ENCODE peak calls at places on chromosomes 5 and 9, in five cellular contexts. A is NCI-H1092, U is RPMI7951, D is NCI-H446 treated with DMSO at 0.1 percent for 48 hours, R is Calu3. F is an unnamed sample.

GRCh38 chr5:80140496-80140895 is 105.3 kb downstream of the THBS4 start:
- DNase-seq in A (no peak), D (no peak), U (no peak), R (no peak), F (no peak)

GRCh38 chr5:54753034-54753433 is 232.4 kb downstream of the ESM1 start:
- DNase-seq in R (no peak), A (no peak), D (no peak), U (peak; percentile 56), F (no peak)

GRCh38 chr5:90956511-90956910 is 397.9 kb downstream of the ADGRV1 start:
- DNase-seq in U (no peak), D (peak; percentile 41), R (no peak), A (no peak), F (no peak)

GRCh38 chr9:14882118-14882517 is 28.1 kb downstream of the FREM1 start:
- DNase-seq in U (no peak), A (no peak), D (no peak), R (no peak), F (no peak)

GRCh38 chr9:112125961-112126388 is 49.1 kb downstream of the SUSD1 start:
- DNase-seq in D (no peak), R (no peak), U (no peak), A (no peak), F (no peak)

GRCh38 chr9:132099184-132099583 is 19.5 kb upstream of the MED27 start:
- DNase-seq in A (no peak), R (no peak), D (no peak), U (no peak), F (peak; percentile 75)

GRCh38 chr9:107337676-107338590 is 54.9 kb downstream of the RAD23B start:
- DNase-seq in D (no peak), U (no peak), A (no peak), R (no peak), F (no peak)

GRCh38 chr5:177332896-177333260 is 18.6 kb downstream of the LMAN2 start:
- DNase-seq in A (no peak), U (no peak), R (no peak), D (no peak), F (no peak)

GRCh38 chr5:75616286-75616810 is 5.1 kb downstream of the ANKDD1B start:
- DNase-seq in U (no peak), D (no peak), R (no peak), A (no peak), F (no peak)

GRCh38 chr5:53008751-53009150 is 19.6 kb downstream of the ITGA2 start:
- DNase-seq in A (no peak), U (peak; percentile 73), R (no peak), D (no peak), F (no peak)

GRCh38 chr5:132481243-132482211 is 9.0 kb downstream of the IRF1 start:
- DNase-seq in D (no peak), U (no peak), R (no peak), A (no peak), F (no peak)

GRCh38 chr9:116629700-116630099 is 57.4 kb upstream of the TRIM32 start:
- DNase-seq in U (no peak), R (no peak), A (no peak), D (no peak), F (no peak)

GRCh38 chr5:55926476-55926875 is 68.3 kb downstream of the IL6ST start:
- DNase-seq in A (no peak), D (no peak), U (no peak), R (no peak), F (no peak)

GRCh38 chr9:36306481-36307306 is 48.4 kb upstream of the GNE start:
- DNase-seq in R (no peak), U (no peak), D (no peak), A (no peak), F (no peak)

GRCh38 chr5:72633041-72633445 is 125.8 kb upstream of the ZNF366 start:
- DNase-seq in A (no peak), R (no peak), U (no peak), D (no peak), F (no peak)

GRCh38 chr9:21504113-21504512 is 22.0 kb upstream of the IFNE start:
- DNase-seq in A (no peak), D (no peak), R (no peak), U (no peak), F (no peak)

GRCh38 chr9:20642045-20642444 is 19.7 kb upstream of the MLLT3 start:
- DNase-seq in R (no peak), U (no peak), A (no peak), D (no peak), F (no peak)

GRCh38 chr5:67379761-67380160 is 183.2 kb upstream of the CD180 start:
- DNase-seq in U (no peak), A (no peak), D (no peak), R (no peak), F (no peak)

GRCh38 chr5:92435781-92436180 is 1052.7 kb upstream of the ARRDC3 start:
- DNase-seq in A (no peak), R (no peak), D (no peak), U (no peak), F (no peak)

GRCh38 chr5:6792911-6793451 is 79.7 kb downstream of the TENT4A start:
- DNase-seq in U (no peak), D (no peak), A (no peak), R (no peak), F (no peak)

GRCh38 chr9:98906273-98907040 is 37.2 kb upstream of the COL15A1 start:
- DNase-seq in R (no peak), U (peak; percentile 83), A (no peak), D (no peak), F (no peak)

GRCh38 chr5:122882836-122883235 is 37.4 kb downstream of the SNX24 start:
- DNase-seq in A (no peak), R (no peak), U (peak; percentile 53), D (no peak), F (no peak)

GRCh38 chr5:74342948-74343682 is 297.4 kb downstream of the ENC1 start:
- DNase-seq in A (no peak), R (no peak), U (peak; percentile 49), D (peak; percentile 51), F (no peak)

GRCh38 chr5:16886366-16886736 is 49.7 kb downstream of the MYO10 start:
- DNase-seq in R (no peak), D (no peak), U (peak; percentile 69), A (no peak), F (no peak)

GRCh38 chr5:54243483-54244080 is 66.8 kb downstream of the ARL15 start:
- DNase-seq in D (peak; percentile 15), A (peak; percentile 7), R (peak; percentile 45), U (peak; percentile 20), F (peak; percentile 26)

F was measured in SK-N-DZ.